ENCODE peak calls at places on chromosomes 4 and X, in nine cellular contexts. D is kidney glomerular epithelial cell; H is GM12865; N is stimulated activated CD4-positive, alpha-beta T cell treated with anti-CD3 and anti-CD28 coated beads, Interleukin-2, amount 100 ng/mL, for 24 hours; G is hepatocyte; Z is suprapubic skin; B is activated T-helper 1 cell treated with anti-CD3 and anti-CD28 coated beads, Interleukin-2, amount 50 U/mL, for 16 hours; E is activated CD4-positive, CD25-positive, alpha-beta regulatory T cell; C is CD8-positive, alpha-beta memory T cell. A is an unnamed sample.

GRCh38 chr4:185011408-185011807 is 6.9 kb upstream of the HELT start:
- DNase-seq in D (no peak), H (no peak), N (peak), G (peak), Z (peak), B (no peak), E (no peak), C (no peak), A (no peak)

GRCh38 chrX:129980043-129980442 is 2.4 kb upstream of the BCORL1 start:
- DNase-seq in D (no peak), H (peak), N (peak), G (peak), Z (no peak), B (no peak), E (peak), C (peak), A (no peak)

GRCh38 chr4:154626793-154627484 is 14.5 kb upstream of the FGG start:
- DNase-seq in D (peak), H (peak), N (peak), G (peak), Z (no peak), B (no peak), E (no peak), C (no peak), A (no peak)

GRCh38 chr4:89247951-89248350 is 59.6 kb downstream of the GPRIN3 start:
- DNase-seq in D (no peak), H (no peak), N (no peak), G (no peak), Z (no peak), B (no peak), E (no peak), C (no peak), A (no peak)

GRCh38 chr4:11423465-11423864 is 5.2 kb downstream of the HS3ST1 start:
- DNase-seq in D (no peak), H (no peak), N (no peak), G (no peak), Z (no peak), B (no peak), E (no peak), C (no peak), A (no peak)

GRCh38 chr4:20368926-20369325 is 117.2 kb downstream of the SLIT2 start:
- DNase-seq in D (no peak), H (no peak), N (no peak), G (no peak), Z (no peak), B (no peak), E (no peak), C (no peak), A (no peak)

GRCh38 chr4:149765630-149766029 is 50.0 kb downstream of the IQCM start:
- DNase-seq in D (no peak), H (no peak), N (no peak), G (no peak), Z (no peak), B (no peak), E (no peak), C (no peak), A (peak)

GRCh38 chr4:7433376-7434140 is 1.2 kb downstream of the PSAPL1 start:
- DNase-seq in D (no peak), H (no peak), N (no peak), G (no peak), Z (no peak), B (no peak), E (no peak), C (no peak), A (no peak)

GRCh38 chr4:24857996-24858395 is 54.8 kb downstream of the CCDC149 start:
- DNase-seq in D (peak), H (no peak), N (no peak), G (no peak), Z (no peak), B (no peak), E (no peak), C (no peak), A (peak)

GRCh38 chr4:118327554-118328241 is 25.1 kb downstream of the PRSS12 start:
- DNase-seq in D (no peak), H (no peak), N (no peak), G (no peak), Z (no peak), B (no peak), E (no peak), C (no peak), A (no peak)

GRCh38 chr4:88623097-88623496 is 30.8 kb downstream of the HERC3 start:
- DNase-seq in D (no peak), H (no peak), N (no peak), G (peak), Z (no peak), B (no peak), E (no peak), C (no peak), A (peak)

GRCh38 chrX:97895751-97896150 is 1012.0 kb downstream of the RPA4 start:
- DNase-seq in D (peak), H (no peak), N (no peak), G (no peak), Z (no peak), B (no peak), E (no peak), C (no peak), A (peak)

GRCh38 chr4:2649604-2650114 is 106.5 kb downstream of the TNIP2 start:
- DNase-seq in D (no peak), H (no peak), N (no peak), G (no peak), Z (no peak), B (no peak), E (no peak), C (no peak), A (no peak)

GRCh38 chr4:184961693-184962092 is 56.6 kb upstream of the HELT start:
- DNase-seq in D (no peak), H (no peak), N (no peak), G (no peak), Z (no peak), B (no peak), E (no peak), C (no peak), A (no peak)

GRCh38 chrX:8504451-8504850 is 39.8 kb downstream of the VCX3B start:
- DNase-seq in D (no peak), H (no peak), N (no peak), G (peak), Z (no peak), B (no peak), E (no peak), C (no peak), A (peak)

GRCh38 chr4:87838207-87838606 is 5.4 kb downstream of the MEPE start:
- DNase-seq in D (no peak), H (peak), N (no peak), G (no peak), Z (no peak), B (no peak), E (no peak), C (no peak), A (no peak)

GRCh38 chr4:115366390-115366789 is 253.0 kb upstream of the NDST4 start:
- DNase-seq in D (no peak), H (no peak), N (no peak), G (no peak), Z (no peak), B (no peak), E (no peak), C (no peak), A (no peak)

GRCh38 chr4:158371158-158371557 is 150.5 kb upstream of the RXFP1 start:
- DNase-seq in D (no peak), H (no peak), N (no peak), G (no peak), Z (no peak), B (no peak), E (no peak), C (no peak), A (no peak)

GRCh38 chr4:114964016-114964415 is 149.4 kb downstream of the NDST4 start:
- DNase-seq in D (no peak), H (no peak), N (no peak), G (no peak), Z (no peak), B (no peak), E (no peak), C (no peak), A (no peak)

GRCh38 chr4:19987746-19988145 is 264.0 kb upstream of the SLIT2 start:
- DNase-seq in D (peak), H (no peak), N (no peak), G (no peak), Z (no peak), B (no peak), E (no peak), C (no peak), A (peak)

GRCh38 chr4:186932631-186933150 is 209.0 kb upstream of the FAT1 start:
- DNase-seq in D (no peak), H (no peak), N (no peak), G (no peak), Z (no peak), B (no peak), E (no peak), C (no peak), A (no peak)

GRCh38 chr4:62914758-62915157 is 1494.5 kb downstream of the TECRL start:
- DNase-seq in D (no peak), H (no peak), N (no peak), G (no peak), Z (no peak), B (no peak), E (no peak), C (no peak), A (no peak)

GRCh38 chr4:66178901-66179300 is 508.6 kb upstream of the EPHA5 start:
- DNase-seq in D (no peak), H (no peak), N (no peak), G (no peak), Z (no peak), B (no peak), E (no peak), C (no peak), A (peak)

GRCh38 chr4:44493924-44494323 is 45.3 kb upstream of the KCTD8 start:
- DNase-seq in D (peak), H (peak), N (no peak), G (peak), Z (no peak), B (no peak), E (no peak), C (no peak), A (no peak)

GRCh38 chr4:40515398-40516293 is 114.0 kb downstream of the RBM47 start:
- DNase-seq in D (peak), H (peak), N (no peak), G (peak), Z (no peak), B (no peak), E (no peak), C (no peak), A (peak)

GRCh38 chr4:82801910-82802521 is 3.4 kb upstream of the SCD5 start:
- DNase-seq in D (no peak), H (peak), N (no peak), G (no peak), Z (no peak), B (no peak), E (no peak), C (no peak), A (no peak)

GRCh38 chr4:121316091-121316490 is 64.7 kb downstream of the QRFPR start:
- DNase-seq in D (no peak), H (no peak), N (no peak), G (no peak), Z (no peak), B (no peak), E (no peak), C (no peak), A (no peak)

GRCh38 chr4:1218892-1219552 is 29.9 kb downstream of the CTBP1 start:
- DNase-seq in D (no peak), H (peak), N (no peak), G (no peak), Z (no peak), B (no peak), E (no peak), C (no peak), A (no peak)

GRCh38 chrX:23953908-23954269 is 46.1 kb downstream of the CXorf58 start:
- DNase-seq in D (no peak), H (peak), N (no peak), G (no peak), Z (no peak), B (no peak), E (peak), C (no peak), A (no peak)

GRCh38 chr4:33160126-33160525 is 2440.0 kb downstream of the PCDH7 start:
- DNase-seq in D (no peak), H (no peak), N (no peak), G (peak), Z (no peak), B (no peak), E (no peak), C (no peak), A (no peak)

GRCh38 chr4:25859429-25860148 is 3.2 kb downstream of the SEL1L3 start:
- DNase-seq in D (no peak), H (peak), N (no peak), G (no peak), Z (no peak), B (no peak), E (peak), C (peak), A (no peak)

GRCh38 chr4:56619160-56619559 is 61.9 kb downstream of the HOPX start:
- DNase-seq in D (no peak), H (peak), N (no peak), G (no peak), Z (no peak), B (no peak), E (no peak), C (no peak), A (no peak)

GRCh38 chrX:93874554-93874953 is 200.5 kb downstream of the FAM133A start:
- DNase-seq in D (no peak), H (peak), N (no peak), G (peak), Z (no peak), B (no peak), E (no peak), C (no peak), A (no peak)

GRCh38 chr4:83490876-83491450 is 6.1 kb upstream of the ABRAXAS1 start:
- DNase-seq in D (peak), H (peak), N (no peak), G (peak), Z (no peak), B (no peak), E (no peak), C (no peak), A (peak)

GRCh38 chr4:43886196-43886595 is 562.4 kb downstream of the KCTD8 start:
- DNase-seq in D (no peak), H (no peak), N (no peak), G (no peak), Z (no peak), B (no peak), E (no peak), C (no peak), A (no peak)

GRCh38 chr4:128735714-128736113 is 73.8 kb upstream of the JADE1 start:
- DNase-seq in D (no peak), H (no peak), N (no peak), G (no peak), Z (no peak), B (no peak), E (no peak), C (no peak), A (no peak)

GRCh38 chrX:22396408-22396807 is 123.7 kb downstream of the CBLL2 start:
- DNase-seq in D (peak), H (no peak), N (no peak), G (no peak), Z (no peak), B (no peak), E (no peak), C (no peak), A (no peak)